ENCODE peak calls at places on chromosome 7, in seven cellular contexts. One of them, this sample, is unnamed.

GRCh38 chr7:140940866-140941265 is 16.1 kb upstream of the BRAF start:
- DNase-seq in left ventricle myocardium inferior: no peak
- DNase-seq in fibroblast of lung: no peak
- DNase-seq in germinal center: no peak
- DNase-seq in sciatic nerve: no peak
- DNase-seq in stimulated activated CD4-positive, alpha-beta T cell treated with anti-CD3 and anti-CD28 coated beads, Interleukin-4, amount 100 ng/mL, for 24 hours: no peak
- DNase-seq in AG20443: no peak
- DNase-seq in this sample: no peak

GRCh38 chr7:11895352-11895751 is 63.4 kb upstream of the THSD7A start:
- DNase-seq in left ventricle myocardium inferior: no peak
- DNase-seq in fibroblast of lung: no peak
- DNase-seq in germinal center: no peak
- DNase-seq in sciatic nerve: no peak
- DNase-seq in stimulated activated CD4-positive, alpha-beta T cell treated with anti-CD3 and anti-CD28 coated beads, Interleukin-4, amount 100 ng/mL, for 24 hours: no peak
- DNase-seq in AG20443: no peak
- DNase-seq in this sample: no peak

GRCh38 chr7:16841681-16842080 is 36.9 kb upstream of the AGR2 start:
- DNase-seq in left ventricle myocardium inferior: no peak
- DNase-seq in fibroblast of lung: peak
- DNase-seq in germinal center: no peak
- DNase-seq in sciatic nerve: no peak
- DNase-seq in stimulated activated CD4-positive, alpha-beta T cell treated with anti-CD3 and anti-CD28 coated beads, Interleukin-4, amount 100 ng/mL, for 24 hours: no peak
- DNase-seq in AG20443: peak
- DNase-seq in this sample: no peak

GRCh38 chr7:97973206-97973658 is 16.8 kb downstream of the OCM2 start:
- DNase-seq in left ventricle myocardium inferior: no peak
- DNase-seq in fibroblast of lung: peak
- DNase-seq in germinal center: no peak
- DNase-seq in sciatic nerve: no peak
- DNase-seq in stimulated activated CD4-positive, alpha-beta T cell treated with anti-CD3 and anti-CD28 coated beads, Interleukin-4, amount 100 ng/mL, for 24 hours: no peak
- DNase-seq in AG20443: no peak
- DNase-seq in this sample: no peak

GRCh38 chr7:101174322-101174854 is 5.7 kb downstream of the NAT16 start:
- DNase-seq in left ventricle myocardium inferior: no peak
- DNase-seq in fibroblast of lung: no peak
- DNase-seq in germinal center: no peak
- DNase-seq in sciatic nerve: no peak
- DNase-seq in stimulated activated CD4-positive, alpha-beta T cell treated with anti-CD3 and anti-CD28 coated beads, Interleukin-4, amount 100 ng/mL, for 24 hours: no peak
- DNase-seq in AG20443: no peak
- DNase-seq in this sample: no peak

GRCh38 chr7:135743907-135744789 is 4.5 kb downstream of the FAM180A start:
- DNase-seq in left ventricle myocardium inferior: peak
- DNase-seq in fibroblast of lung: peak
- DNase-seq in germinal center: no peak
- DNase-seq in sciatic nerve: peak
- DNase-seq in stimulated activated CD4-positive, alpha-beta T cell treated with anti-CD3 and anti-CD28 coated beads, Interleukin-4, amount 100 ng/mL, for 24 hours: no peak
- DNase-seq in AG20443: peak
- DNase-seq in this sample: no peak

GRCh38 chr7:141663081-141663510 is 38.9 kb downstream of the DENND11 start:
- DNase-seq in left ventricle myocardium inferior: no peak
- DNase-seq in fibroblast of lung: no peak
- DNase-seq in germinal center: no peak
- DNase-seq in sciatic nerve: no peak
- DNase-seq in stimulated activated CD4-positive, alpha-beta T cell treated with anti-CD3 and anti-CD28 coated beads, Interleukin-4, amount 100 ng/mL, for 24 hours: no peak
- DNase-seq in AG20443: no peak
- DNase-seq in this sample: peak

GRCh38 chr7:35334511-35334910 is 80.6 kb upstream of the TBX20 start:
- DNase-seq in left ventricle myocardium inferior: no peak
- DNase-seq in fibroblast of lung: no peak
- DNase-seq in germinal center: no peak
- DNase-seq in sciatic nerve: no peak
- DNase-seq in stimulated activated CD4-positive, alpha-beta T cell treated with anti-CD3 and anti-CD28 coated beads, Interleukin-4, amount 100 ng/mL, for 24 hours: no peak
- DNase-seq in AG20443: no peak
- DNase-seq in this sample: no peak

GRCh38 chr7:155344618-155345433 is 47.1 kb downstream of the INSIG1 start:
- DNase-seq in left ventricle myocardium inferior: peak
- DNase-seq in fibroblast of lung: peak
- DNase-seq in germinal center: peak
- DNase-seq in sciatic nerve: peak
- DNase-seq in stimulated activated CD4-positive, alpha-beta T cell treated with anti-CD3 and anti-CD28 coated beads, Interleukin-4, amount 100 ng/mL, for 24 hours: peak
- DNase-seq in AG20443: peak
- DNase-seq in this sample: peak

GRCh38 chr7:66043681-66044497 is 31.7 kb upstream of the ASL start:
- DNase-seq in left ventricle myocardium inferior: peak
- DNase-seq in fibroblast of lung: peak
- DNase-seq in germinal center: peak
- DNase-seq in sciatic nerve: peak
- DNase-seq in stimulated activated CD4-positive, alpha-beta T cell treated with anti-CD3 and anti-CD28 coated beads, Interleukin-4, amount 100 ng/mL, for 24 hours: peak
- DNase-seq in AG20443: peak
- DNase-seq in this sample: no peak

GRCh38 chr7:135245226-135245625 is 11.6 kb downstream of the STRA8 start:
- DNase-seq in left ventricle myocardium inferior: no peak
- DNase-seq in fibroblast of lung: no peak
- DNase-seq in germinal center: no peak
- DNase-seq in sciatic nerve: no peak
- DNase-seq in stimulated activated CD4-positive, alpha-beta T cell treated with anti-CD3 and anti-CD28 coated beads, Interleukin-4, amount 100 ng/mL, for 24 hours: no peak
- DNase-seq in AG20443: no peak
- DNase-seq in this sample: no peak

GRCh38 chr7:3033581-3033980 is 10.1 kb downstream of the CARD11 start:
- DNase-seq in left ventricle myocardium inferior: no peak
- DNase-seq in fibroblast of lung: no peak
- DNase-seq in germinal center: no peak
- DNase-seq in sciatic nerve: no peak
- DNase-seq in stimulated activated CD4-positive, alpha-beta T cell treated with anti-CD3 and anti-CD28 coated beads, Interleukin-4, amount 100 ng/mL, for 24 hours: no peak
- DNase-seq in AG20443: no peak
- DNase-seq in this sample: no peak

GRCh38 chr7:105932835-105933477 is 30.1 kb upstream of the CDHR3 start:
- DNase-seq in left ventricle myocardium inferior: no peak
- DNase-seq in fibroblast of lung: peak
- DNase-seq in germinal center: no peak
- DNase-seq in sciatic nerve: peak
- DNase-seq in stimulated activated CD4-positive, alpha-beta T cell treated with anti-CD3 and anti-CD28 coated beads, Interleukin-4, amount 100 ng/mL, for 24 hours: no peak
- DNase-seq in AG20443: peak
- DNase-seq in this sample: no peak

GRCh38 chr7:108415821-108416536 is 40.3 kb downstream of the NRCAM start:
- DNase-seq in left ventricle myocardium inferior: no peak
- DNase-seq in fibroblast of lung: peak
- DNase-seq in germinal center: peak
- DNase-seq in sciatic nerve: no peak
- DNase-seq in stimulated activated CD4-positive, alpha-beta T cell treated with anti-CD3 and anti-CD28 coated beads, Interleukin-4, amount 100 ng/mL, for 24 hours: no peak
- DNase-seq in AG20443: peak
- DNase-seq in this sample: no peak

This sample was measured in HepG2.